ENCODE peak calls at places on chromosomes 4 and X, in eight cellular contexts. One of them, this sample, is unnamed.

GRCh38 chr4:113760852-113761681 is 471 bp downstream of the CAMK2D start:
- DNase-seq in memory B cell: no peak
- DNase-seq in DMS153: peak; percentile 39
- DNase-seq in bronchial epithelial cell: peak; percentile 46
- DNase-seq in BJ: no peak
- DNase-seq in left colon: peak; percentile 84
- DNase-seq in NCI-H1105 treated with DMSO at 0.1 percent for 48 hours: peak; percentile 15
- DNase-seq in CD4-positive, CD25-positive, alpha-beta regulatory T cell: peak; percentile 47
- DNase-seq in this sample: peak; percentile 30

GRCh38 chr4:155794589-155794988 is 35.8 kb downstream of the GUCY1B1 start:
- DNase-seq in memory B cell: no peak
- DNase-seq in DMS153: no peak
- DNase-seq in bronchial epithelial cell: no peak
- DNase-seq in BJ: no peak
- DNase-seq in left colon: no peak
- DNase-seq in NCI-H1105 treated with DMSO at 0.1 percent for 48 hours: no peak
- DNase-seq in CD4-positive, CD25-positive, alpha-beta regulatory T cell: no peak
- DNase-seq in this sample: no peak

GRCh38 chr4:835148-836002 is 9.4 kb upstream of the CPLX1 start:
- DNase-seq in memory B cell: no peak
- DNase-seq in DMS153: peak; percentile 25
- DNase-seq in bronchial epithelial cell: no peak
- DNase-seq in BJ: no peak
- DNase-seq in left colon: peak; percentile 44
- DNase-seq in NCI-H1105 treated with DMSO at 0.1 percent for 48 hours: peak; percentile 55
- DNase-seq in CD4-positive, CD25-positive, alpha-beta regulatory T cell: no peak
- DNase-seq in this sample: peak; percentile 79

GRCh38 chr4:153075256-153075630 is 129.0 kb upstream of the TRIM2 start:
- DNase-seq in memory B cell: no peak
- DNase-seq in DMS153: no peak
- DNase-seq in bronchial epithelial cell: no peak
- DNase-seq in BJ: no peak
- DNase-seq in left colon: no peak
- DNase-seq in NCI-H1105 treated with DMSO at 0.1 percent for 48 hours: no peak
- DNase-seq in CD4-positive, CD25-positive, alpha-beta regulatory T cell: no peak
- DNase-seq in this sample: no peak

GRCh38 chr4:102501635-102502382 is 650 bp downstream of the NFKB1 start:
- DNase-seq in memory B cell: peak; percentile 76
- DNase-seq in DMS153: peak; percentile 54
- DNase-seq in bronchial epithelial cell: peak; percentile 68
- DNase-seq in BJ: peak; percentile 31
- DNase-seq in left colon: peak; percentile 86
- DNase-seq in NCI-H1105 treated with DMSO at 0.1 percent for 48 hours: peak; percentile 51
- DNase-seq in CD4-positive, CD25-positive, alpha-beta regulatory T cell: peak; percentile 46
- DNase-seq in this sample: peak; percentile 47

GRCh38 chrX:74534569-74535038 is 79.8 kb downstream of the RLIM start:
- DNase-seq in memory B cell: no peak
- DNase-seq in DMS153: no peak
- DNase-seq in bronchial epithelial cell: peak; percentile 45
- DNase-seq in BJ: peak; percentile 11
- DNase-seq in left colon: no peak
- DNase-seq in NCI-H1105 treated with DMSO at 0.1 percent for 48 hours: no peak
- DNase-seq in CD4-positive, CD25-positive, alpha-beta regulatory T cell: no peak
- DNase-seq in this sample: no peak

GRCh38 chr4:80071643-80072606 is 1.1 kb downstream of the ANTXR2 start:
- DNase-seq in memory B cell: peak; percentile 73
- DNase-seq in DMS153: no peak
- DNase-seq in bronchial epithelial cell: no peak
- DNase-seq in BJ: no peak
- DNase-seq in left colon: peak; percentile 69
- DNase-seq in NCI-H1105 treated with DMSO at 0.1 percent for 48 hours: peak; percentile 36
- DNase-seq in CD4-positive, CD25-positive, alpha-beta regulatory T cell: peak; percentile 37
- DNase-seq in this sample: peak; percentile 6

GRCh38 chr4:156538210-156538609 is 433.4 kb downstream of the PDGFC start:
- DNase-seq in memory B cell: no peak
- DNase-seq in DMS153: no peak
- DNase-seq in bronchial epithelial cell: no peak
- DNase-seq in BJ: no peak
- DNase-seq in left colon: no peak
- DNase-seq in NCI-H1105 treated with DMSO at 0.1 percent for 48 hours: no peak
- DNase-seq in CD4-positive, CD25-positive, alpha-beta regulatory T cell: no peak
- DNase-seq in this sample: no peak

GRCh38 chrX:48761674-48762471 is at the start of gene GLOD5:
- DNase-seq in memory B cell: no peak
- DNase-seq in DMS153: peak; percentile 78
- DNase-seq in bronchial epithelial cell: peak; percentile 62
- DNase-seq in BJ: no peak
- DNase-seq in left colon: peak; percentile 72
- DNase-seq in NCI-H1105 treated with DMSO at 0.1 percent for 48 hours: peak; percentile 17
- DNase-seq in CD4-positive, CD25-positive, alpha-beta regulatory T cell: no peak
- DNase-seq in this sample: peak; percentile 18

This sample was measured in A172.